ENCODE peak calls at places on chromosomes 4 and X, in six cellular contexts. One of them, this sample, is unnamed.

GRCh38 chrX:114152130-114152529 is 431.8 kb upstream of the HTR2C start:
- DNase-seq in stomach: no peak
- DNase-seq in breast epithelium: no peak
- DNase-seq in NB4: peak; percentile 26
- DNase-seq in IMR-90: no peak
- DNase-seq in adrenal gland: no peak
- DNase-seq in this sample: no peak

GRCh38 chrX:56233682-56234081 is 1.5 kb downstream of the KLF8 start:
- DNase-seq in breast epithelium: peak; percentile 69
- DNase-seq in NB4: no peak
- DNase-seq in IMR-90: no peak
- DNase-seq in stomach: no peak
- DNase-seq in adrenal gland: peak; percentile 10
- DNase-seq in this sample: peak; percentile 51

GRCh38 chr4:54509057-54509456 is 148.7 kb upstream of the KIT start:
- DNase-seq in NB4: no peak
- DNase-seq in breast epithelium: no peak
- DNase-seq in IMR-90: no peak
- DNase-seq in stomach: peak; percentile 58
- DNase-seq in adrenal gland: no peak
- DNase-seq in this sample: no peak

GRCh38 chr4:143026459-143027170 is 158.1 kb upstream of the USP38 start:
- DNase-seq in adrenal gland: no peak
- DNase-seq in IMR-90: peak; percentile 7
- DNase-seq in breast epithelium: no peak
- DNase-seq in NB4: no peak
- DNase-seq in stomach: no peak
- DNase-seq in this sample: no peak

GRCh38 chrX:49704692-49705404 is 9.1 kb upstream of the PAGE1 start:
- DNase-seq in IMR-90: no peak
- DNase-seq in NB4: no peak
- DNase-seq in adrenal gland: no peak
- DNase-seq in breast epithelium: no peak
- DNase-seq in stomach: no peak
- DNase-seq in this sample: no peak

GRCh38 chrX:27910412-27910811 is 70.8 kb downstream of the DCAF8L1 start:
- DNase-seq in NB4: no peak
- DNase-seq in adrenal gland: no peak
- DNase-seq in stomach: no peak
- DNase-seq in breast epithelium: no peak
- DNase-seq in IMR-90: no peak
- DNase-seq in this sample: no peak

GRCh38 chr4:106529348-106530033 is 160.9 kb upstream of the GIMD1 start:
- DNase-seq in IMR-90: peak; percentile 1
- DNase-seq in adrenal gland: no peak
- DNase-seq in breast epithelium: no peak
- DNase-seq in NB4: no peak
- DNase-seq in stomach: no peak
- DNase-seq in this sample: no peak

GRCh38 chrX:154082396-154083133 is 15.0 kb downstream of the MECP2 start:
- DNase-seq in adrenal gland: peak; percentile 32
- DNase-seq in stomach: no peak
- DNase-seq in NB4: no peak
- DNase-seq in breast epithelium: no peak
- DNase-seq in IMR-90: peak; percentile 76
- DNase-seq in this sample: no peak

GRCh38 chrX:677376-677775 is 46.8 kb downstream of the SHOX start:
- DNase-seq in IMR-90: no peak
- DNase-seq in breast epithelium: no peak
- DNase-seq in adrenal gland: no peak
- DNase-seq in stomach: no peak
- DNase-seq in NB4: no peak
- DNase-seq in this sample: no peak

GRCh38 chr4:185566972-185567749 is 31.9 kb upstream of the PDLIM3 start:
- DNase-seq in adrenal gland: peak; percentile 16
- DNase-seq in IMR-90: peak; percentile 90
- DNase-seq in stomach: no peak
- DNase-seq in NB4: no peak
- DNase-seq in breast epithelium: peak; percentile 69
- DNase-seq in this sample: peak; percentile 80

GRCh38 chr4:92199135-92199534 is 104.6 kb upstream of the GRID2 start:
- DNase-seq in IMR-90: no peak
- DNase-seq in NB4: no peak
- DNase-seq in breast epithelium: no peak
- DNase-seq in adrenal gland: no peak
- DNase-seq in stomach: no peak
- DNase-seq in this sample: no peak

GRCh38 chrX:134074151-134074550 is 88.8 kb upstream of the GPC3 start:
- DNase-seq in IMR-90: no peak
- DNase-seq in breast epithelium: no peak
- DNase-seq in adrenal gland: no peak
- DNase-seq in NB4: no peak
- DNase-seq in stomach: no peak
- DNase-seq in this sample: no peak

GRCh38 chr4:3374011-3374645 is 67.6 kb upstream of the HGFAC start:
- DNase-seq in stomach: no peak
- DNase-seq in breast epithelium: no peak
- DNase-seq in IMR-90: no peak
- DNase-seq in adrenal gland: no peak
- DNase-seq in NB4: no peak
- DNase-seq in this sample: no peak

GRCh38 chr4:31104033-31104432 is 383.9 kb downstream of the PCDH7 start:
- DNase-seq in NB4: no peak
- DNase-seq in IMR-90: peak; percentile 54
- DNase-seq in breast epithelium: no peak
- DNase-seq in adrenal gland: no peak
- DNase-seq in stomach: no peak
- DNase-seq in this sample: no peak

GRCh38 chr4:73142995-73143547 is 73.6 kb upstream of the COX18 start:
- DNase-seq in breast epithelium: no peak
- DNase-seq in NB4: no peak
- DNase-seq in adrenal gland: no peak
- DNase-seq in stomach: no peak
- DNase-seq in IMR-90: no peak
- DNase-seq in this sample: no peak

GRCh38 chr4:52659016-52659721 is at the start of gene USP46:
- DNase-seq in stomach: peak; percentile 81
- DNase-seq in adrenal gland: peak; percentile 80
- DNase-seq in IMR-90: peak; percentile 69
- DNase-seq in breast epithelium: peak; percentile 44
- DNase-seq in NB4: peak; percentile 84
- DNase-seq in this sample: peak; percentile 64
- TF ChIP-seq POLR2A in stomach: no peak
- TF ChIP-seq POLR2A in adrenal gland: peak; percentile 82
- TF ChIP-seq POLR2A in IMR-90: no peak
- TF ChIP-seq POLR2A in breast epithelium: no peak
- TF ChIP-seq POLR2A in NB4: peak; percentile 59
- TF ChIP-seq POLR2A in this sample: peak; percentile 68

GRCh38 chr4:128782076-128782715 is 27.3 kb upstream of the JADE1 start:
- DNase-seq in adrenal gland: peak; percentile 42
- DNase-seq in NB4: peak; percentile 40
- DNase-seq in breast epithelium: no peak
- DNase-seq in IMR-90: peak; percentile 37
- DNase-seq in stomach: peak; percentile 46
- DNase-seq in this sample: peak; percentile 35

GRCh38 chr4:128775916-128776315 is 33.6 kb upstream of the JADE1 start:
- DNase-seq in IMR-90: no peak
- DNase-seq in adrenal gland: no peak
- DNase-seq in breast epithelium: no peak
- DNase-seq in NB4: no peak
- DNase-seq in stomach: no peak
- DNase-seq in this sample: no peak

GRCh38 chr4:128782875-128783614 is 26.5 kb upstream of the JADE1 start:
- DNase-seq in adrenal gland: no peak
- DNase-seq in NB4: peak; percentile 6
- DNase-seq in stomach: no peak
- DNase-seq in IMR-90: peak; percentile 58
- DNase-seq in breast epithelium: no peak
- DNase-seq in this sample: peak; percentile 54

GRCh38 chr4:128776794-128777216 is 32.7 kb upstream of the JADE1 start:
- DNase-seq in adrenal gland: peak; percentile 93
- DNase-seq in NB4: no peak
- DNase-seq in breast epithelium: no peak
- DNase-seq in IMR-90: peak; percentile 95
- DNase-seq in stomach: peak; percentile 74
- DNase-seq in this sample: no peak

GRCh38 chr4:128780688-128781087 is 28.8 kb upstream of the JADE1 start:
- DNase-seq in NB4: no peak
- DNase-seq in stomach: no peak
- DNase-seq in IMR-90: no peak
- DNase-seq in adrenal gland: no peak
- DNase-seq in breast epithelium: no peak
- DNase-seq in this sample: no peak
- TF ChIP-seq POLR2A in NB4: no peak
- TF ChIP-seq POLR2A in stomach: no peak
- TF ChIP-seq POLR2A in IMR-90: no peak
- TF ChIP-seq POLR2A in adrenal gland: no peak
- TF ChIP-seq POLR2A in breast epithelium: no peak
- TF ChIP-seq POLR2A in this sample: no peak

DNA sequence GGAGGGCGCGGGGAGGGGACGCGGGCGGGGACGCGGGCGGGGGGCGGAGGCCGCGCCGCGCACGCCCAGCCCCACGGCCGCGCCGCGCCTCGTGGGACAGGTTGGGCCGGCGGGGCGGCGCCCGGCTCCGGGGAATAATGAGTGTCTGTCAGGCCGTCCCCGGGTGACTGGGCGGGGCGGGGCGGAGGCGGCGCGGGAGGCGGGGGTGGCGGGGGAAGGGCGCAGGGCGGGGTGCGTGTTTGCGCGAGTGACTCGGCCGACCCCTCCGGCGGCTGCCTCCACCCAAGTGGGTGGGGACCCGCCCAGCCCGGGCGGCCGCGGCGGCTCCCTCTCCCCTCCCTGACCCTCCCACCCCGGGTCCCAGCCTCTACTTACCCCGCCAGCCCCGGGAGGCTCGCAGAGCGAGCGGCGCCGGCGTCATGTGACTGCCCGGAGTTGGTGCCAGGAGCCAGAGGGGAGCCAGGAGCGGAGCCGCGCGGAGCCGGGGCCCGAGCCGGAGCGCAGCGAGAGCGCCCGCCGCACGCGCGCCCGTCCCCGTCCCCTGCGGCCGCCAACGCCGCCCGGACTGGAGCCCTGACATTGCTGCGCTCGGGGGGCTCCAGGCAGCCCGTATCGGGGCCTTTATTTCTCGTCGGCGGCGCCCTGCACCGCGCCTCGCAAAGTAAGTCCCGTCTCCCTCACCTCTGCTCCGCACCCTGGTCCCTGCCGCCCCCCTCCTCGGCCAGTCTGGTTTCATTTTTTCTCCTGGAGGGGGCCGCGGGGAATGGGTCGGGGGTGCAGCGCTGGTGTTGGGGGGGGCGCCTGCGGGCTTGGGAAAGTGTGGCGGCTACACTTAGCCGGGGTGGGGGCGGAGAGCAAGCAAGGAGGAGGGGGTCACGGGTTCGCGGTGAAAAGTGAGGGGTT is at the start of gene KLF3:
- DNase-seq in IMR-90: peak; percentile 82
- DNase-seq in NB4: peak; percentile 91
- DNase-seq in stomach: peak; percentile 96
- DNase-seq in adrenal gland: peak; percentile 96
- DNase-seq in breast epithelium: peak; percentile 89
- DNase-seq in this sample: peak; percentile 92
- TF ChIP-seq POLR2A in IMR-90: peak; percentile 88
- TF ChIP-seq POLR2A in NB4: peak; percentile 43
- TF ChIP-seq POLR2A in stomach: peak; percentile 37
- TF ChIP-seq POLR2A in adrenal gland: peak; percentile 98
- TF ChIP-seq POLR2A in breast epithelium: no peak
- TF ChIP-seq POLR2A in this sample: peak; percentile 95

GRCh38 chr4:1246901-1247810 is 1.8 kb downstream of the CTBP1 start:
- DNase-seq in breast epithelium: no peak
- DNase-seq in stomach: no peak
- DNase-seq in IMR-90: no peak
- DNase-seq in adrenal gland: no peak
- DNase-seq in NB4: peak; percentile 73
- DNase-seq in this sample: no peak
- TF ChIP-seq POLR2A in breast epithelium: no peak
- TF ChIP-seq POLR2A in stomach: no peak
- TF ChIP-seq POLR2A in IMR-90: no peak
- TF ChIP-seq POLR2A in adrenal gland: no peak
- TF ChIP-seq POLR2A in NB4: no peak
- TF ChIP-seq POLR2A in this sample: no peak

GRCh38 chrX:129843459-129844306 is at the start of gene ZDHHC9:
- DNase-seq in breast epithelium: peak; percentile 69
- DNase-seq in adrenal gland: peak; percentile 86
- DNase-seq in NB4: peak; percentile 90
- DNase-seq in stomach: peak; percentile 89
- DNase-seq in IMR-90: peak; percentile 85
- DNase-seq in this sample: peak; percentile 84
- TF ChIP-seq POLR2A in breast epithelium: no peak
- TF ChIP-seq POLR2A in adrenal gland: peak; percentile 32
- TF ChIP-seq POLR2A in NB4: no peak
- TF ChIP-seq POLR2A in stomach: peak; percentile 30
- TF ChIP-seq POLR2A in IMR-90: peak; percentile 66
- TF ChIP-seq POLR2A in this sample: peak; percentile 61

GRCh38 chr4:112236040-112236439 is 4.5 kb downstream of the AP1AR start:
- DNase-seq in stomach: no peak
- DNase-seq in breast epithelium: no peak
- DNase-seq in IMR-90: no peak
- DNase-seq in adrenal gland: no peak
- DNase-seq in NB4: no peak
- DNase-seq in this sample: no peak

GRCh38 chr4:112230879-112231778 is 458 bp upstream of the AP1AR start:
- DNase-seq in IMR-90: peak; percentile 94
- DNase-seq in NB4: peak; percentile 97
- DNase-seq in breast epithelium: peak; percentile 96
- DNase-seq in adrenal gland: peak; percentile 98
- DNase-seq in stomach: peak; percentile 98
- DNase-seq in this sample: peak; percentile 96

GRCh38 chr4:112234952-112235609 is 3.5 kb downstream of the AP1AR start:
- DNase-seq in adrenal gland: peak; percentile 86
- DNase-seq in stomach: peak; percentile 74
- DNase-seq in breast epithelium: peak; percentile 62
- DNase-seq in NB4: peak; percentile 72
- DNase-seq in IMR-90: peak; percentile 94
- DNase-seq in this sample: peak; percentile 60

DNA sequence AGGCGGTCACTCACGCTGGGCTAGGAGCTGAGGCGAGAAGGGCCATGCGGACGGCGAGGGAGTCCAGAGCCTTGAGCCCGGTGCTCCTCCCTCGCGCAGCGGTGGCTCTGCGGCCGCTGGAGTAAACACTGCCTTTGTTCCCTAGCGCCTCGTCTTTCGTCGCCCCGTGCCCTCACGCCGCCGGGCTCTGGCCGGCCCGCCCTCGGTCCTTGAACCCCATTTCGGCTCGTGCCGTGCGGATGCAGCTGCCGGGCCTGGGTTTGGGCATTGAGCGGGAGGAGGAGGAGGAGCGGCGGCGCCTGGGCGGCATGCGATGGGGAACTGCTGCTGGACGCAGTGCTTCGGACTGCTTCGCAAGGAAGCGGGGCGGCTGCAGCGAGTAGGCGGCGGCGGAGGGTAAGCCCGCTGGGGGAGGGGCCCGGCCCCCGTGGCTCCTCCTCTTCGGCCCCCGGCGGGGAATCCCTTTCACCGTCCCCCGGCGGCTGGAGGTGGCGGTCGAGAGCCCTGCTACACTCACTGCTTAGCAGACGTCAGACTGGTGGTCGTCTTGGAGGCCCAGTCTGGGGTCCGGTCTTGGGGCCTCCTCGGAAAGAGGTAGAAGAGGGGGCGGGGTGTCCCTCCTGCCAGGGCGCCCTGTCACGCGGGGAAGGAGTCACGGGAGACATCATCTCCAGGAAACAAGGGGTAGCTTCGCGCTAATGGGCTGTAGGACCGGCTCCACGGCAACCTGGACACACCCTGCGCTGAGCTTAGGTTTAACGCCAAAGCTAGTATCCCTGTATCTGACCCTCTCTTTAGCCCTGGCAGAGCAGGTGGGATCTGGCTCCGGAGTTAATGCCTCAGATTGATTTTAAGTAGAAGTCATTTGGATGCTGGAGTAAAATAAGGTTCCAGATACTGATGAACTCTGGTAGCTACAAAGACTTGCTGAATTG is at the start of gene AP1AR:
- DNase-seq in IMR-90: peak; percentile 64
- DNase-seq in breast epithelium: peak; percentile 65
- DNase-seq in adrenal gland: peak; percentile 82
- DNase-seq in NB4: peak; percentile 90
- DNase-seq in stomach: peak; percentile 78
- DNase-seq in this sample: peak; percentile 76
- TF ChIP-seq POLR2A in IMR-90: peak; percentile 81
- TF ChIP-seq POLR2A in breast epithelium: peak; percentile 10
- TF ChIP-seq POLR2A in adrenal gland: peak; percentile 95
- TF ChIP-seq POLR2A in NB4: peak; percentile 78
- TF ChIP-seq POLR2A in stomach: peak; percentile 34
- TF ChIP-seq POLR2A in this sample: peak; percentile 88

This sample was measured in gastrocnemius medialis.